ENCODE peak calls at places on chromosomes 4 and X, in five cellular contexts. One of them, this sample, is unnamed.

GRCh38 chr4:67721317-67721769 is 20.4 kb upstream of the UBA6 start:
- DNase-seq in A549: no peak
- DNase-seq in GM10248: no peak
- DNase-seq in GM13977: no peak
- DNase-seq in GM13976: no peak
- DNase-seq in this sample: no peak

GRCh38 chrX:31934842-31935241 is 863.0 kb upstream of the FTHL17 start:
- DNase-seq in A549: no peak
- DNase-seq in GM10248: no peak
- DNase-seq in GM13977: no peak
- DNase-seq in GM13976: no peak
- DNase-seq in this sample: no peak

GRCh38 chr4:30912098-30912719 is 192.0 kb downstream of the PCDH7 start:
- DNase-seq in A549: no peak
- DNase-seq in GM10248: no peak
- DNase-seq in GM13977: no peak
- DNase-seq in GM13976: no peak
- DNase-seq in this sample: no peak

GRCh38 chr4:10173039-10173753 is 56.6 kb upstream of the WDR1 start:
- DNase-seq in A549: no peak
- DNase-seq in GM10248: no peak
- DNase-seq in GM13977: no peak
- DNase-seq in GM13976: no peak
- DNase-seq in this sample: no peak

GRCh38 chrX:37860731-37861130 is 13.4 kb upstream of the DYNLT3 start:
- DNase-seq in A549: no peak
- DNase-seq in GM10248: no peak
- DNase-seq in GM13977: no peak
- DNase-seq in GM13976: no peak
- DNase-seq in this sample: no peak

GRCh38 chr4:186366326-186366725 is 100.3 kb downstream of the F11 start:
- DNase-seq in A549: no peak
- DNase-seq in GM10248: no peak
- DNase-seq in GM13977: no peak
- DNase-seq in GM13976: no peak
- DNase-seq in this sample: no peak

GRCh38 chrX:17590892-17591740 is 146.2 kb upstream of the SCML1 start:
- DNase-seq in A549: peak
- DNase-seq in GM10248: peak
- DNase-seq in GM13977: peak
- DNase-seq in GM13976: peak
- DNase-seq in this sample: no peak

GRCh38 chr4:3464911-3465697 is 2.0 kb downstream of the DOK7 start:
- DNase-seq in A549: no peak
- DNase-seq in GM10248: no peak
- DNase-seq in GM13977: no peak
- DNase-seq in GM13976: no peak
- DNase-seq in this sample: no peak

GRCh38 chr4:154045086-154045485 is 256.2 kb upstream of the SFRP2 start:
- DNase-seq in A549: no peak
- DNase-seq in GM10248: no peak
- DNase-seq in GM13977: no peak
- DNase-seq in GM13976: no peak
- DNase-seq in this sample: no peak

GRCh38 chr4:3414421-3415279 is 27.1 kb upstream of the HGFAC start:
- DNase-seq in A549: no peak
- DNase-seq in GM10248: no peak
- DNase-seq in GM13977: no peak
- DNase-seq in GM13976: no peak
- DNase-seq in this sample: peak

GRCh38 chr4:183262776-183263100 is 57.3 kb downstream of the CLDN22 start:
- DNase-seq in A549: no peak
- DNase-seq in GM10248: no peak
- DNase-seq in GM13977: no peak
- DNase-seq in GM13976: no peak
- DNase-seq in this sample: no peak

GRCh38 chrX:90040807-90041206 is 119.1 kb downstream of the TGIF2LX start:
- DNase-seq in A549: no peak
- DNase-seq in GM10248: no peak
- DNase-seq in GM13977: no peak
- DNase-seq in GM13976: no peak
- DNase-seq in this sample: no peak

GRCh38 chrX:27679281-27679680 is 89.1 kb downstream of the DCAF8L2 start:
- DNase-seq in A549: no peak
- DNase-seq in GM10248: no peak
- DNase-seq in GM13977: no peak
- DNase-seq in GM13976: no peak
- DNase-seq in this sample: no peak

GRCh38 chr4:142801966-142802365 is 44.1 kb downstream of the INPP4B start:
- DNase-seq in A549: no peak
- DNase-seq in GM10248: no peak
- DNase-seq in GM13977: no peak
- DNase-seq in GM13976: no peak
- DNase-seq in this sample: no peak

GRCh38 chr4:7183780-7184460 is 8.4 kb upstream of the SORCS2 start:
- DNase-seq in A549: no peak
- DNase-seq in GM10248: no peak
- DNase-seq in GM13977: no peak
- DNase-seq in GM13976: no peak
- DNase-seq in this sample: no peak

GRCh38 chrX:136130931-136131843 is 16.1 kb upstream of the FHL1 start:
- DNase-seq in A549: peak
- DNase-seq in GM10248: no peak
- DNase-seq in GM13977: no peak
- DNase-seq in GM13976: no peak
- DNase-seq in this sample: no peak

GRCh38 chr4:94621491-94622080 is 136.2 kb upstream of the BMPR1B start:
- DNase-seq in A549: peak
- DNase-seq in GM10248: peak
- DNase-seq in GM13977: peak
- DNase-seq in GM13976: peak
- DNase-seq in this sample: no peak

GRCh38 chrX:112081781-112082482 is 644 bp downstream of the TRPC5 start:
- DNase-seq in A549: no peak
- DNase-seq in GM10248: no peak
- DNase-seq in GM13977: no peak
- DNase-seq in GM13976: no peak
- DNase-seq in this sample: no peak

GRCh38 chr4:82618321-82618720 is 56.5 kb upstream of the TMEM150C start:
- DNase-seq in A549: no peak
- DNase-seq in GM10248: no peak
- DNase-seq in GM13977: no peak
- DNase-seq in GM13976: no peak
- DNase-seq in this sample: no peak

GRCh38 chr4:153468587-153468986 is 2.4 kb downstream of the TMEM131L start:
- DNase-seq in A549: no peak
- DNase-seq in GM10248: no peak
- DNase-seq in GM13977: no peak
- DNase-seq in GM13976: no peak
- DNase-seq in this sample: no peak

GRCh38 chr4:101973331-101973730 is 182.8 kb downstream of the BANK1 start:
- DNase-seq in A549: no peak
- DNase-seq in GM10248: no peak
- DNase-seq in GM13977: no peak
- DNase-seq in GM13976: no peak
- DNase-seq in this sample: no peak

GRCh38 chr4:75598390-75598789 is 31.9 kb downstream of the CDKL2 start:
- DNase-seq in A549: no peak
- DNase-seq in GM10248: no peak
- DNase-seq in GM13977: peak
- DNase-seq in GM13976: no peak
- DNase-seq in this sample: no peak

GRCh38 chr4:42768125-42768748 is 111.3 kb upstream of the ATP8A1 start:
- DNase-seq in A549: no peak
- DNase-seq in GM10248: no peak
- DNase-seq in GM13977: no peak
- DNase-seq in GM13976: no peak
- DNase-seq in this sample: no peak

GRCh38 chr4:146522862-146523205 is 1.1 kb upstream of the SLC10A7 start:
- DNase-seq in A549: peak
- DNase-seq in GM10248: peak
- DNase-seq in GM13977: peak
- DNase-seq in GM13976: no peak
- DNase-seq in this sample: no peak

GRCh38 chrX:153881281-153881680 is 4.7 kb downstream of the L1CAM start:
- DNase-seq in A549: no peak
- DNase-seq in GM10248: no peak
- DNase-seq in GM13977: no peak
- DNase-seq in GM13976: no peak
- DNase-seq in this sample: no peak

GRCh38 chr4:148170408-148171385 is 271.5 kb downstream of the NR3C2 start:
- DNase-seq in A549: no peak
- DNase-seq in GM10248: no peak
- DNase-seq in GM13977: no peak
- DNase-seq in GM13976: no peak
- DNase-seq in this sample: no peak

DNA sequence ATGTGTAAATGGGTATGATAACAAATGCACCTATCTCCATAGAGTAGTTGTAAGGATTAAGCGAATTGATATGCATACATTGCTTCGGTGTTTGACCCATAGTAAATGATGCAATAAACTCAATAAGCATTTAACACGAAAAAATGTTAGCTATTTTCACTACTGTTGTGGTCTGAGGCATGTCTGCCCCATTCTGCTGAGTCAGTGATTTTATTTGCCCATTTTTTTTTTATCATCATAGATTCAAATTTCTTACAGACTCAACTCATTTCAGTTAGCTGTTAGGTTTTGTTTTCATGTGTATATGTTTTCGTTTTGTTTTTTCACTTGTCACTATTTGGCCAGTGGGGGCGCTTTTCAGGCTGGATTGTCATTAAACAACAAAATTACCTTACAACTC is 27.8 kb upstream of the ARHGEF9 start:
- DNase-seq in A549: no peak
- DNase-seq in GM10248: no peak
- DNase-seq in GM13977: no peak
- DNase-seq in GM13976: no peak
- DNase-seq in this sample: no peak
- TF ChIP-seq CTCF in A549: no peak
- TF ChIP-seq CTCF in GM10248: no peak
- TF ChIP-seq CTCF in GM13977: no peak
- TF ChIP-seq CTCF in GM13976: no peak
- TF ChIP-seq CTCF in this sample: no peak

DNA sequence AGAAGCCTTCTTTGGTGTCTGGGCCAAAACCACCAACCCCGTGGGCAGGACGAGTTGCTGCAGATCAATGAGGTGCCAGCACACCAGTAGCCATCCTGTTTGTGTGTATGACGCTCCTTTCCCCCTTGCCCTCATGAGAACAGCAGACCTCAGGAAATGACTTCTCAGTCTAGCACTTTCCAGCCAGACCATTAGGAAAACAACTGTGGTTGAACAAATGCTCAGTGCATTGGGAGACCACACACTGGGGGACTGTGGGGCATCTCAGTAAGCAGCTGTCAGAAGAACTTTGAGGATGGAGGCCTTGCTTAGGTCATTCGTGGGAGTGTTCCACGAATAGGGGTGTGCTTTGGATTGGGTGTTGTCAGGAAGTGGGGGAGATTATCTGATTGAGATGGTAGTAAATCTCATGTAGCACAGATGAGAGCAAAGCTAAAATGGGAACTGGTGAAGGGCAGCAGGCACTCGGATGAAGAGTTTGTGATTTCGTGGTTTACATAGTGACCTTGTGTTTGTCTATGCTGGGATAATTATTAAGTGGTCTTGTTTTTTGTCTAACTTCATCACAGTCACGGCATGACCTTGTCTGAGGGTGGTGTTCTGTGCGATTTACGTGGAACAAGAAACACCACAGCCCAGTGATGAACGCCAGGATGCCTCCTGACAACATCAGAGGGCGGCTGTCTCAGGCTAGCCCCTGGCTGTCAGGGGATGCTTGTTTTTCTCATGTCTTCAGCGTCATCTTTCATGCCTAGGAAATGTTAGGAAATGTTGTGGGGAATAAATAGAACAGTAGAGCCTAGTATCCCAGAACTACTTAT is 70.1 kb downstream of the USP46 start:
- DNase-seq in A549: no peak
- DNase-seq in GM10248: no peak
- DNase-seq in GM13977: no peak
- DNase-seq in GM13976: no peak
- DNase-seq in this sample: no peak
- TF ChIP-seq CTCF in A549: no peak
- TF ChIP-seq CTCF in GM10248: no peak
- TF ChIP-seq CTCF in GM13977: no peak
- TF ChIP-seq CTCF in GM13976: no peak
- TF ChIP-seq CTCF in this sample: no peak

GRCh38 chr4:78644063-78644691 is 92.6 kb downstream of the ANXA3 start:
- DNase-seq in A549: no peak
- DNase-seq in GM10248: no peak
- DNase-seq in GM13977: no peak
- DNase-seq in GM13976: no peak
- DNase-seq in this sample: no peak

GRCh38 chr4:78647272-78647671 is 95.7 kb downstream of the ANXA3 start:
- DNase-seq in A549: no peak
- DNase-seq in GM10248: no peak
- DNase-seq in GM13977: no peak
- DNase-seq in GM13976: no peak
- DNase-seq in this sample: no peak

GRCh38 chr4:78645853-78646757 is 94.5 kb downstream of the ANXA3 start:
- DNase-seq in A549: peak
- DNase-seq in GM10248: no peak
- DNase-seq in GM13977: no peak
- DNase-seq in GM13976: no peak
- DNase-seq in this sample: no peak

GRCh38 chr4:78642934-78643333 is 91.4 kb downstream of the ANXA3 start:
- DNase-seq in A549: no peak
- DNase-seq in GM10248: no peak
- DNase-seq in GM13977: no peak
- DNase-seq in GM13976: no peak
- DNase-seq in this sample: no peak

DNA sequence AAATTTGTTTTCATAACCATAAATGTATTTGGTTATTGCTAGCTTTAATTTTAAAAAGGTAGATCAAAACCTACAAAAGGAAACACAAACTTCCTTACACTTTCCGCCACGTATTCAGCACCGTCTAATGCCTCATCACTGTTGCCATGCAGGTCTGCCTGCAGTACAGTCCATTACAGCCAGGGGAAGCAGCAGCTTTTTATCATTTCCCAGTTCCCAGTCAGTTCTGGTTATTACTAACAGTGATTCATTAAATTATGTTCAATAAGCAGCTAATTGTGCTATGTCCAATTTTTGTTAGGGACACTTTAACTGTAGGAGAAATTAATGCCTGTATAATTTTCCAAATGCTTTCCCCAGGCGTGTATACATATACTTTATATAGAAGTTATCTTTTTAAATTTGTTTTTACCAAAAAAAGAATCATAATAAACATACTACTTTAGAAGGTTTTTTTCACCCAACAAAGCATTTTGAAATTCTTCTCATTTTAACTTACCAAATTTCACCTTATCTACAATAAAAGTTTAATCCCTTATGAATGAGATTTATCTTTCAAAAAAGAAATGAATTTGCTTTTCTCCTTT is 93.3 kb downstream of the ANXA3 start:
- DNase-seq in A549: peak
- DNase-seq in GM10248: peak
- DNase-seq in GM13977: peak
- DNase-seq in GM13976: peak
- DNase-seq in this sample: peak
- TF ChIP-seq CTCF in A549: peak
- TF ChIP-seq CTCF in GM10248: peak
- TF ChIP-seq CTCF in GM13977: peak
- TF ChIP-seq CTCF in GM13976: peak
- TF ChIP-seq CTCF in this sample: peak

GRCh38 chr4:16284050-16284449 is 57.8 kb upstream of the TAPT1 start:
- DNase-seq in A549: no peak
- DNase-seq in GM10248: no peak
- DNase-seq in GM13977: no peak
- DNase-seq in GM13976: no peak
- DNase-seq in this sample: no peak

GRCh38 chr4:16278178-16278577 is 51.9 kb upstream of the TAPT1 start:
- DNase-seq in A549: no peak
- DNase-seq in GM10248: no peak
- DNase-seq in GM13977: no peak
- DNase-seq in GM13976: no peak
- DNase-seq in this sample: no peak
- TF ChIP-seq CTCF in A549: no peak
- TF ChIP-seq CTCF in GM10248: no peak
- TF ChIP-seq CTCF in GM13977: no peak
- TF ChIP-seq CTCF in GM13976: no peak
- TF ChIP-seq CTCF in this sample: no peak